ENCODE peak calls at places on chromosomes 4 and X, in seven cellular contexts. N is H9, J is G401, E is nephron progenitor cell, M is mesendoderm, D is NCI-H446 treated with DMSO at 0.1 percent for 48 hours, R is AG04450. O is an unnamed sample.

GRCh38 chr4:72323227-72323626 is 245.8 kb downstream of the ADAMTS3 start:
- DNase-seq in N (no peak), J (no peak), E (no peak), M (no peak), D (no peak), R (no peak), O (no peak)

GRCh38 chr4:113893546-113893945 is 85.9 kb downstream of the ARSJ start:
- DNase-seq in N (no peak), J (no peak), E (no peak), M (no peak), D (no peak), R (no peak), O (no peak)

GRCh38 chrX:111823068-111823467 is 52.9 kb upstream of the TRPC5OS start:
- DNase-seq in N (peak), J (no peak), E (peak), M (peak), D (no peak), R (no peak), O (no peak)

GRCh38 chr4:143653031-143653430 is 47.4 kb downstream of the FREM3 start:
- DNase-seq in N (no peak), J (no peak), E (no peak), M (no peak), D (no peak), R (no peak), O (no peak)

GRCh38 chrX:4936315-4936714 is 1222.9 kb upstream of the PRKX start:
- DNase-seq in N (no peak), J (no peak), E (no peak), M (no peak), D (no peak), R (no peak), O (no peak)

GRCh38 chrX:17689971-17690409 is 47.3 kb upstream of the SCML1 start:
- DNase-seq in N (no peak), J (peak), E (peak), M (peak), D (peak), R (peak), O (no peak)

GRCh38 chr4:163072222-163072621 is 94.5 kb downstream of the NAF1 start:
- DNase-seq in N (no peak), J (no peak), E (no peak), M (no peak), D (no peak), R (no peak), O (no peak)

GRCh38 chrX:2974946-2975345 is 31.4 kb upstream of the ARSH start:
- DNase-seq in N (no peak), J (no peak), E (no peak), M (no peak), D (no peak), R (no peak), O (no peak)

GRCh38 chr4:60723796-60724195 is 476.3 kb upstream of the ADGRL3 start:
- DNase-seq in N (no peak), J (no peak), E (no peak), M (peak), D (no peak), R (no peak), O (no peak)

GRCh38 chr4:164134388-164134787 is 619.5 kb upstream of the SMIM31 start:
- DNase-seq in N (no peak), J (no peak), E (no peak), M (no peak), D (no peak), R (no peak), O (no peak)